ENCODE peak calls at places on chromosome 4, in eight cellular contexts. K is EL; D is T-helper 9 cell; B is stimulated activated CD8-positive, alpha-beta memory T cell treated with anti-CD3 and anti-CD28 coated beads, Interleukin-12 subunit alpha, Interleukin-12 subunit beta, amount 100 ng/mL, for 4 hours; U is bronchial epithelial cell; L is astrocyte of the hippocampus; W is neural crest cell; X is left lung. N is an unnamed sample.

GRCh38 chr4:40232610-40233009 is 35.8 kb downstream of the RHOH start:
- DNase-seq in K (no peak), D (no peak), B (no peak), U (no peak), L (no peak), W (no peak), X (no peak), N (no peak)

GRCh38 chr4:170428929-170429328 is 339.2 kb upstream of the AADAT start:
- DNase-seq in K (no peak), D (no peak), B (no peak), U (no peak), L (no peak), W (no peak), X (no peak), N (no peak)

GRCh38 chr4:56648245-56649151 is 32.6 kb downstream of the HOPX start:
- DNase-seq in K (no peak), D (no peak), B (no peak), U (peak), L (no peak), W (no peak), X (no peak), N (no peak)

GRCh38 chr4:5824635-5825034 is 68.3 kb downstream of the CRMP1 start:
- DNase-seq in K (peak), D (no peak), B (no peak), U (peak), L (peak), W (peak), X (no peak), N (peak)

GRCh38 chr4:67049446-67049845 is 495.9 kb downstream of the CENPC start:
- DNase-seq in K (no peak), D (no peak), B (no peak), U (no peak), L (no peak), W (no peak), X (no peak), N (no peak)

GRCh38 chr4:149709640-149710039 is 106.0 kb downstream of the IQCM start:
- DNase-seq in K (peak), D (no peak), B (no peak), U (peak), L (peak), W (no peak), X (no peak), N (no peak)

GRCh38 chr4:185011408-185011807 is 6.9 kb upstream of the HELT start:
- DNase-seq in K (no peak), D (no peak), B (no peak), U (no peak), L (peak), W (peak), X (no peak), N (peak)

GRCh38 chr4:110309686-110310085 is 111.3 kb upstream of the ELOVL6 start:
- DNase-seq in K (peak), D (no peak), B (no peak), U (no peak), L (peak), W (no peak), X (no peak), N (no peak)

GRCh38 chr4:158006973-158007372 is 165.9 kb downstream of the GASK1B start:
- DNase-seq in K (no peak), D (no peak), B (no peak), U (no peak), L (no peak), W (no peak), X (no peak), N (no peak)

GRCh38 chr4:6768539-6768905 is 14.0 kb upstream of the KIAA0232 start:
- DNase-seq in K (peak), D (no peak), B (no peak), U (peak), L (peak), W (no peak), X (peak), N (no peak)

GRCh38 chr4:123786955-123787354 is 390.4 kb downstream of the SPRY1 start:
- DNase-seq in K (no peak), D (no peak), B (no peak), U (no peak), L (no peak), W (no peak), X (peak), N (no peak)

GRCh38 chr4:55321707-55322264 is 24.3 kb upstream of the SRD5A3 start:
- DNase-seq in K (peak), D (peak), B (no peak), U (peak), L (peak), W (peak), X (peak), N (peak)

GRCh38 chr4:175385797-175386196 is 426.3 kb downstream of the GPM6A start:
- DNase-seq in K (no peak), D (no peak), B (no peak), U (no peak), L (no peak), W (no peak), X (no peak), N (no peak)

GRCh38 chr4:47061435-47061834 is 30.1 kb downstream of the GABRB1 start:
- DNase-seq in K (peak), D (no peak), B (no peak), U (no peak), L (peak), W (no peak), X (no peak), N (no peak)

GRCh38 chr4:38703625-38704024 is 39.6 kb downstream of the KLF3 start:
- DNase-seq in K (no peak), D (no peak), B (no peak), U (no peak), L (no peak), W (no peak), X (no peak), N (no peak)

GRCh38 chr4:101169044-101170014 is 178.0 kb downstream of the PPP3CA start:
- DNase-seq in K (peak), D (peak), B (peak), U (peak), L (peak), W (peak), X (peak), N (peak)

GRCh38 chr4:85761803-85762202 is 286.9 kb downstream of the ARHGAP24 start:
- DNase-seq in K (no peak), D (no peak), B (no peak), U (no peak), L (no peak), W (no peak), X (peak), N (no peak)

GRCh38 chr4:75919914-75920313 is 17.7 kb upstream of the PPEF2 start:
- DNase-seq in K (peak), D (no peak), B (no peak), U (no peak), L (peak), W (no peak), X (no peak), N (no peak)

GRCh38 chr4:1403177-1403583 is 3.1 kb downstream of the NKX1-1 start:
- DNase-seq in K (no peak), D (no peak), B (no peak), U (no peak), L (no peak), W (no peak), X (peak), N (no peak)

GRCh38 chr4:52572936-52573485 is 86.1 kb downstream of the USP46 start:
- DNase-seq in K (peak), D (no peak), B (no peak), U (peak), L (peak), W (no peak), X (no peak), N (no peak)

GRCh38 chr4:139144161-139144859 is 32.7 kb downstream of the ELF2 start:
- DNase-seq in K (peak), D (no peak), B (no peak), U (peak), L (peak), W (no peak), X (peak), N (no peak)

GRCh38 chr4:119942806-119943205 is 123.8 kb downstream of the MAD2L1 start:
- DNase-seq in K (no peak), D (no peak), B (no peak), U (no peak), L (no peak), W (no peak), X (no peak), N (no peak)

GRCh38 chr4:121932212-121932974 is 19.5 kb downstream of the TRPC3 start:
- DNase-seq in K (no peak), D (no peak), B (no peak), U (no peak), L (no peak), W (no peak), X (no peak), N (no peak)

GRCh38 chr4:100641326-100641725 is 123.5 kb upstream of the EMCN start:
- DNase-seq in K (no peak), D (no peak), B (no peak), U (no peak), L (no peak), W (no peak), X (no peak), N (peak)

GRCh38 chr4:140071806-140072205 is 82.2 kb downstream of the MAML3 start:
- DNase-seq in K (peak), D (peak), B (peak), U (no peak), L (peak), W (no peak), X (no peak), N (no peak)

GRCh38 chr4:159060161-159060560 is 42.7 kb upstream of the RAPGEF2 start:
- DNase-seq in K (no peak), D (no peak), B (no peak), U (no peak), L (no peak), W (no peak), X (no peak), N (no peak)

GRCh38 chr4:3365871-3366842 is 73.3 kb downstream of the RGS12 start:
- DNase-seq in K (no peak), D (no peak), B (no peak), U (no peak), L (no peak), W (no peak), X (no peak), N (no peak)

GRCh38 chr4:76688737-76689078 is 209.2 kb downstream of the SOWAHB start:
- DNase-seq in K (no peak), D (no peak), B (no peak), U (no peak), L (peak), W (no peak), X (no peak), N (no peak)

GRCh38 chr4:23374280-23374679 is 515.6 kb downstream of the PPARGC1A start:
- DNase-seq in K (no peak), D (no peak), B (no peak), U (peak), L (peak), W (no peak), X (no peak), N (no peak)

GRCh38 chr4:89724716-89725115 is 112.2 kb downstream of the SNCA start:
- DNase-seq in K (peak), D (no peak), B (no peak), U (peak), L (peak), W (no peak), X (no peak), N (no peak)

GRCh38 chr4:159455675-159456235 is 352.9 kb downstream of the RAPGEF2 start:
- DNase-seq in K (peak), D (no peak), B (no peak), U (peak), L (peak), W (peak), X (no peak), N (peak)

GRCh38 chr4:57719451-57719850 is 609.3 kb upstream of the IGFBP7 start:
- DNase-seq in K (no peak), D (no peak), B (no peak), U (no peak), L (no peak), W (no peak), X (no peak), N (no peak)

GRCh38 chr4:113823291-113823659 is 61.7 kb upstream of the CAMK2D start:
- DNase-seq in K (no peak), D (no peak), B (no peak), U (no peak), L (no peak), W (no peak), X (no peak), N (no peak)

GRCh38 chr4:60938181-60938580 is 261.9 kb upstream of the ADGRL3 start:
- DNase-seq in K (no peak), D (no peak), B (no peak), U (no peak), L (no peak), W (no peak), X (no peak), N (no peak)

GRCh38 chr4:15250021-15250441 is 177.8 kb upstream of the C1QTNF7 start:
- DNase-seq in K (peak), D (no peak), B (no peak), U (no peak), L (peak), W (no peak), X (no peak), N (no peak)

GRCh38 chr4:185773419-185773818 is 38.6 kb downstream of the SORBS2 start:
- DNase-seq in K (no peak), D (no peak), B (no peak), U (no peak), L (peak), W (no peak), X (peak), N (peak)

GRCh38 chr4:34258176-34258575 is 1986.1 kb downstream of the ARAP2 start:
- DNase-seq in K (peak), D (no peak), B (no peak), U (peak), L (peak), W (no peak), X (no peak), N (no peak)

GRCh38 chr4:15936495-15936894 is 2.0 kb downstream of the FGFBP1 start:
- DNase-seq in K (no peak), D (no peak), B (no peak), U (peak), L (no peak), W (no peak), X (peak), N (no peak)

GRCh38 chr4:57195622-57196021 is 85.4 kb upstream of the IGFBP7 start:
- DNase-seq in K (no peak), D (no peak), B (no peak), U (no peak), L (no peak), W (no peak), X (no peak), N (no peak)